ENCODE peak calls at places on chromosomes 12 and 14, in nine cellular contexts. One of them, this sample, is unnamed.

GRCh38 chr14:101412741-101413140 is 148.6 kb upstream of the DIO3 start:
- DNase-seq in Calu3: peak
- DNase-seq in fibroblast of the aortic adventitia: no peak
- DNase-seq in cardiac muscle cell: no peak
- DNase-seq in dorsolateral prefrontal cortex: no peak
- DNase-seq in EH: no peak
- DNase-seq in occipital lobe: no peak
- DNase-seq in effector CD4-positive, alpha-beta T cell: no peak
- DNase-seq in HFF-Myc: no peak
- DNase-seq in this sample: peak

GRCh38 chr14:65351493-65352224 is 60.9 kb upstream of the FUT8 start:
- DNase-seq in Calu3: no peak
- DNase-seq in fibroblast of the aortic adventitia: no peak
- DNase-seq in cardiac muscle cell: no peak
- DNase-seq in dorsolateral prefrontal cortex: no peak
- DNase-seq in EH: no peak
- DNase-seq in occipital lobe: no peak
- DNase-seq in effector CD4-positive, alpha-beta T cell: no peak
- DNase-seq in HFF-Myc: no peak
- DNase-seq in this sample: no peak

GRCh38 chr12:9364224-9365176 is 156.3 kb upstream of the PZP start:
- DNase-seq in Calu3: peak
- DNase-seq in fibroblast of the aortic adventitia: peak
- DNase-seq in cardiac muscle cell: peak
- DNase-seq in dorsolateral prefrontal cortex: no peak
- DNase-seq in EH: peak
- DNase-seq in occipital lobe: peak
- DNase-seq in effector CD4-positive, alpha-beta T cell: no peak
- DNase-seq in HFF-Myc: no peak
- DNase-seq in this sample: no peak

GRCh38 chr12:77102691-77103090 is 37.3 kb upstream of the E2F7 start:
- DNase-seq in Calu3: no peak
- DNase-seq in fibroblast of the aortic adventitia: peak
- DNase-seq in cardiac muscle cell: peak
- DNase-seq in dorsolateral prefrontal cortex: no peak
- DNase-seq in EH: peak
- DNase-seq in occipital lobe: no peak
- DNase-seq in effector CD4-positive, alpha-beta T cell: no peak
- DNase-seq in HFF-Myc: no peak
- DNase-seq in this sample: no peak

GRCh38 chr12:111443586-111443985 is 37.9 kb downstream of the SH2B3 start:
- DNase-seq in Calu3: no peak
- DNase-seq in fibroblast of the aortic adventitia: peak
- DNase-seq in cardiac muscle cell: no peak
- DNase-seq in dorsolateral prefrontal cortex: no peak
- DNase-seq in EH: peak
- DNase-seq in occipital lobe: no peak
- DNase-seq in effector CD4-positive, alpha-beta T cell: no peak
- DNase-seq in HFF-Myc: no peak
- DNase-seq in this sample: no peak

GRCh38 chr14:103533137-103533998 is 4.4 kb downstream of the TRMT61A start:
- DNase-seq in Calu3: no peak
- DNase-seq in fibroblast of the aortic adventitia: no peak
- DNase-seq in cardiac muscle cell: no peak
- DNase-seq in dorsolateral prefrontal cortex: no peak
- DNase-seq in EH: no peak
- DNase-seq in occipital lobe: no peak
- DNase-seq in effector CD4-positive, alpha-beta T cell: no peak
- DNase-seq in HFF-Myc: no peak
- DNase-seq in this sample: no peak

GRCh38 chr14:35867280-35867629 is 41.1 kb downstream of the BRMS1L start:
- DNase-seq in Calu3: no peak
- DNase-seq in fibroblast of the aortic adventitia: no peak
- DNase-seq in cardiac muscle cell: no peak
- DNase-seq in dorsolateral prefrontal cortex: no peak
- DNase-seq in EH: peak
- DNase-seq in occipital lobe: no peak
- DNase-seq in effector CD4-positive, alpha-beta T cell: no peak
- DNase-seq in HFF-Myc: no peak
- DNase-seq in this sample: no peak

GRCh38 chr14:67539116-67539515 is 6.0 kb downstream of the PLEKHH1 start:
- DNase-seq in Calu3: no peak
- DNase-seq in fibroblast of the aortic adventitia: no peak
- DNase-seq in cardiac muscle cell: no peak
- DNase-seq in dorsolateral prefrontal cortex: peak
- DNase-seq in EH: no peak
- DNase-seq in occipital lobe: peak
- DNase-seq in effector CD4-positive, alpha-beta T cell: no peak
- DNase-seq in HFF-Myc: no peak
- DNase-seq in this sample: no peak

GRCh38 chr14:66645716-66646115 is 137.8 kb downstream of the GPHN start:
- DNase-seq in Calu3: no peak
- DNase-seq in fibroblast of the aortic adventitia: no peak
- DNase-seq in cardiac muscle cell: peak
- DNase-seq in dorsolateral prefrontal cortex: no peak
- DNase-seq in EH: peak
- DNase-seq in occipital lobe: no peak
- DNase-seq in effector CD4-positive, alpha-beta T cell: no peak
- DNase-seq in HFF-Myc: no peak
- DNase-seq in this sample: no peak

GRCh38 chr14:68124885-68125731 is 305.5 kb downstream of the RAD51B start:
- DNase-seq in Calu3: no peak
- DNase-seq in fibroblast of the aortic adventitia: peak
- DNase-seq in cardiac muscle cell: peak
- DNase-seq in dorsolateral prefrontal cortex: no peak
- DNase-seq in EH: peak
- DNase-seq in occipital lobe: no peak
- DNase-seq in effector CD4-positive, alpha-beta T cell: no peak
- DNase-seq in HFF-Myc: no peak
- DNase-seq in this sample: peak

GRCh38 chr12:38905480-38906351 is at the start of gene CPNE8:
- DNase-seq in Calu3: peak
- DNase-seq in fibroblast of the aortic adventitia: peak
- DNase-seq in cardiac muscle cell: peak
- DNase-seq in dorsolateral prefrontal cortex: peak
- DNase-seq in EH: peak
- DNase-seq in occipital lobe: peak
- DNase-seq in effector CD4-positive, alpha-beta T cell: peak
- DNase-seq in HFF-Myc: no peak
- DNase-seq in this sample: peak

GRCh38 chr14:50865677-50866076 is 6.2 kb upstream of the ABHD12B start:
- DNase-seq in Calu3: no peak
- DNase-seq in fibroblast of the aortic adventitia: peak
- DNase-seq in cardiac muscle cell: peak
- DNase-seq in dorsolateral prefrontal cortex: no peak
- DNase-seq in EH: peak
- DNase-seq in occipital lobe: no peak
- DNase-seq in effector CD4-positive, alpha-beta T cell: no peak
- DNase-seq in HFF-Myc: no peak
- DNase-seq in this sample: no peak

GRCh38 chr12:24356189-24356708 is 406.8 kb upstream of the SOX5 start:
- DNase-seq in Calu3: no peak
- DNase-seq in fibroblast of the aortic adventitia: no peak
- DNase-seq in cardiac muscle cell: no peak
- DNase-seq in dorsolateral prefrontal cortex: no peak
- DNase-seq in EH: no peak
- DNase-seq in occipital lobe: no peak
- DNase-seq in effector CD4-positive, alpha-beta T cell: no peak
- DNase-seq in HFF-Myc: no peak
- DNase-seq in this sample: no peak

GRCh38 chr12:113298472-113298817 is 36.5 kb downstream of the SLC8B1 start:
- DNase-seq in Calu3: no peak
- DNase-seq in fibroblast of the aortic adventitia: no peak
- DNase-seq in cardiac muscle cell: no peak
- DNase-seq in dorsolateral prefrontal cortex: no peak
- DNase-seq in EH: no peak
- DNase-seq in occipital lobe: no peak
- DNase-seq in effector CD4-positive, alpha-beta T cell: no peak
- DNase-seq in HFF-Myc: no peak
- DNase-seq in this sample: no peak

GRCh38 chr14:73233564-73233963 is 3.7 kb upstream of the PAPLN start:
- DNase-seq in Calu3: no peak
- DNase-seq in fibroblast of the aortic adventitia: no peak
- DNase-seq in cardiac muscle cell: no peak
- DNase-seq in dorsolateral prefrontal cortex: no peak
- DNase-seq in EH: no peak
- DNase-seq in occipital lobe: no peak
- DNase-seq in effector CD4-positive, alpha-beta T cell: no peak
- DNase-seq in HFF-Myc: no peak
- DNase-seq in this sample: no peak

GRCh38 chr12:53097564-53098353 is at the start of gene IGFBP6:
- DNase-seq in Calu3: peak
- DNase-seq in fibroblast of the aortic adventitia: peak
- DNase-seq in cardiac muscle cell: peak
- DNase-seq in dorsolateral prefrontal cortex: peak
- DNase-seq in EH: peak
- DNase-seq in occipital lobe: no peak
- DNase-seq in effector CD4-positive, alpha-beta T cell: no peak
- DNase-seq in HFF-Myc: no peak
- DNase-seq in this sample: no peak

GRCh38 chr14:71753126-71753830 is 179.0 kb upstream of the RGS6 start:
- DNase-seq in Calu3: peak
- DNase-seq in fibroblast of the aortic adventitia: peak
- DNase-seq in cardiac muscle cell: peak
- DNase-seq in dorsolateral prefrontal cortex: peak
- DNase-seq in EH: peak
- DNase-seq in occipital lobe: peak
- DNase-seq in effector CD4-positive, alpha-beta T cell: peak
- DNase-seq in HFF-Myc: peak
- DNase-seq in this sample: peak

GRCh38 chr14:95507174-95507573 is 9.3 kb downstream of the SYNE3 start:
- DNase-seq in Calu3: no peak
- DNase-seq in fibroblast of the aortic adventitia: peak
- DNase-seq in cardiac muscle cell: peak
- DNase-seq in dorsolateral prefrontal cortex: no peak
- DNase-seq in EH: peak
- DNase-seq in occipital lobe: peak
- DNase-seq in effector CD4-positive, alpha-beta T cell: no peak
- DNase-seq in HFF-Myc: peak
- DNase-seq in this sample: peak

GRCh38 chr12:31323466-31324115 is 2.4 kb downstream of the SINHCAF start:
- DNase-seq in Calu3: no peak
- DNase-seq in fibroblast of the aortic adventitia: no peak
- DNase-seq in cardiac muscle cell: peak
- DNase-seq in dorsolateral prefrontal cortex: no peak
- DNase-seq in EH: no peak
- DNase-seq in occipital lobe: no peak
- DNase-seq in effector CD4-positive, alpha-beta T cell: peak
- DNase-seq in HFF-Myc: no peak
- DNase-seq in this sample: no peak

This sample was measured in PC-9.